ENCODE peak calls at places on chromosomes 2 and 18, in six cellular contexts. G is non-pigmented ciliary epithelial cell, F is IMR-90, H is BJ, R is putamen, B is endothelial cell. Z is an unnamed sample.

GRCh38 chr2:77642339-77642738 is 120.2 kb upstream of the LRRTM4 start:
- DNase-seq in H (no peak), F (no peak), R (no peak), G (no peak), B (no peak), Z (no peak)

GRCh38 chr18:32542221-32542798 is 71.6 kb upstream of the GAREM1 start:
- DNase-seq in G (no peak), F (peak), B (no peak), R (no peak), H (no peak), Z (no peak)

GRCh38 chr2:661215-661635 is 16.0 kb downstream of the TMEM18 start:
- DNase-seq in R (no peak), G (no peak), B (no peak), F (no peak), H (no peak), Z (no peak)

GRCh38 chr18:68267583-68267982 is 447.3 kb downstream of the TMX3 start:
- DNase-seq in B (no peak), H (no peak), G (peak), F (peak), R (no peak), Z (no peak)

GRCh38 chr2:27522400-27522945 is 25.8 kb downstream of the GCKR start:
- DNase-seq in G (no peak), R (no peak), B (no peak), F (no peak), H (no peak), Z (no peak)

GRCh38 chr2:35989523-35989922 is 366.1 kb upstream of the CRIM1 start:
- DNase-seq in G (no peak), R (peak), B (no peak), F (no peak), H (no peak), Z (peak)

GRCh38 chr2:49444005-49444404 is 289.7 kb upstream of the FSHR start:
- DNase-seq in G (no peak), R (no peak), B (no peak), F (no peak), H (no peak), Z (no peak)

GRCh38 chr2:11701831-11702301 is 31.9 kb upstream of the NTSR2 start:
- DNase-seq in R (no peak), B (no peak), G (no peak), H (no peak), F (peak), Z (peak)

GRCh38 chr2:118032169-118033013 is 18.5 kb upstream of the CCDC93 start:
- DNase-seq in H (no peak), F (peak), G (no peak), B (peak), R (no peak), Z (peak)

GRCh38 chr18:70464343-70465114 is 175.7 kb downstream of the SOCS6 start:
- DNase-seq in B (peak), R (peak), F (peak), H (no peak), G (no peak), Z (peak)

GRCh38 chr18:24656571-24656971 is 196.1 kb downstream of the HRH4 start:
- DNase-seq in R (no peak), G (no peak), H (peak), F (peak), B (no peak), Z (no peak)

GRCh38 chr18:69992776-69993175 is 45.1 kb upstream of the CD226 start:
- DNase-seq in R (no peak), H (no peak), F (peak), G (no peak), B (no peak), Z (no peak)

GRCh38 chr2:100321881-100322820 is at the start of gene LONRF2:
- DNase-seq in G (no peak), R (peak), F (no peak), H (no peak), B (peak), Z (peak)

GRCh38 chr2:73952499-73953446 is 26.1 kb downstream of the DGUOK start:
- DNase-seq in R (no peak), H (no peak), G (no peak), F (peak), B (no peak), Z (peak)

GRCh38 chr2:97966545-97967215 is 29.1 kb downstream of the TMEM131 start:
- DNase-seq in H (no peak), B (no peak), R (no peak), G (no peak), F (peak), Z (no peak)

GRCh38 chr18:43158381-43158780 is 42.9 kb upstream of the RIT2 start:
- DNase-seq in F (no peak), H (no peak), R (no peak), B (no peak), G (no peak), Z (no peak)

GRCh38 chr18:28080876-28081300 is 96.0 kb downstream of the CDH2 start:
- DNase-seq in B (no peak), R (no peak), F (peak), H (no peak), G (no peak), Z (no peak)

GRCh38 chr2:96642564-96643350 is at the start of gene FER1L5:
- DNase-seq in H (no peak), F (peak), B (peak), R (peak), G (no peak), Z (no peak)

GRCh38 chr2:73828389-73828817 is 358 bp upstream of the STAMBP start:
- DNase-seq in R (no peak), B (no peak), G (no peak), H (no peak), F (no peak), Z (no peak)

GRCh38 chr2:135590594-135591290 is 59.5 kb downstream of the R3HDM1 start:
- DNase-seq in R (no peak), H (no peak), G (no peak), F (no peak), B (no peak), Z (no peak)

GRCh38 chr2:238130111-238130695 is 8.3 kb upstream of the KLHL30 start:
- DNase-seq in R (no peak), G (no peak), B (no peak), H (no peak), F (no peak), Z (no peak)

GRCh38 chr18:79608069-79608468 is 71.5 kb upstream of the CTDP1 start:
- DNase-seq in G (no peak), B (no peak), R (no peak), H (no peak), F (no peak), Z (no peak)

GRCh38 chr2:174553811-174554493 is 43.7 kb downstream of the WIPF1 start:
- DNase-seq in H (no peak), B (no peak), F (no peak), G (no peak), R (no peak), Z (no peak)

GRCh38 chr2:113700186-113700841 is 56.1 kb downstream of the SLC35F5 start:
- DNase-seq in B (no peak), H (no peak), F (peak), G (no peak), R (no peak), Z (peak)

GRCh38 chr2:656676-657075 is 20.5 kb downstream of the TMEM18 start:
- DNase-seq in H (no peak), B (no peak), R (no peak), G (no peak), F (no peak), Z (no peak)

GRCh38 chr2:58497189-58497588 is 256.1 kb upstream of the FANCL start:
- DNase-seq in B (no peak), R (no peak), F (no peak), G (no peak), H (no peak), Z (no peak)

GRCh38 chr18:34771958-34772357 is 61.9 kb downstream of the DTNA start:
- DNase-seq in F (peak), B (no peak), R (no peak), G (no peak), H (no peak), Z (no peak)

GRCh38 chr2:216354236-216354788 is 18.0 kb downstream of the MARCHF4 start:
- DNase-seq in F (peak), G (no peak), H (no peak), R (no peak), B (no peak), Z (no peak)

GRCh38 chr2:101803128-101803527 is 105.6 kb downstream of the MAP4K4 start:
- DNase-seq in H (no peak), F (peak), R (no peak), B (no peak), G (no peak), Z (no peak)

GRCh38 chr2:143600136-143600535 is 470.9 kb downstream of the ARHGAP15 start:
- DNase-seq in F (peak), H (peak), G (no peak), B (no peak), R (no peak), Z (no peak)

GRCh38 chr2:205860847-205861246 is 178.5 kb downstream of the NRP2 start:
- DNase-seq in R (no peak), F (no peak), H (no peak), B (no peak), G (no peak), Z (no peak)

GRCh38 chr18:74825460-74825859 is 227.8 kb downstream of the ZNF407 start:
- DNase-seq in H (no peak), G (no peak), R (no peak), F (no peak), B (no peak), Z (no peak)

GRCh38 chr18:23166863-23167531 is 31.7 kb downstream of the CABLES1 start:
- DNase-seq in F (no peak), R (no peak), G (no peak), B (no peak), H (no peak), Z (no peak)